ENCODE peak calls at places on chromosome 6, in seven cellular contexts. I is breast epithelium, J is NB4, L is tibial nerve, O is stomach, G is lower leg skin, K is spleen. D is an unnamed sample.

GRCh38 chr6:6002005-6002808 is 4.5 kb downstream of the NRN1 start:
- DNase-seq in I (no peak), J (no peak), L (no peak), O (no peak), G (no peak), K (no peak), D (no peak)

GRCh38 chr6:11772109-11772830 is 6.3 kb downstream of the ADTRP start:
- DNase-seq in I (no peak), J (peak), L (peak), O (no peak), G (peak), K (no peak), D (no peak)

GRCh38 chr6:79077680-79078056 is 386 bp downstream of the PHIP start:
- DNase-seq in I (peak), J (peak), L (no peak), O (peak), G (no peak), K (no peak), D (no peak)

GRCh38 chr6:102389994-102390393 is 996.5 kb downstream of the GRIK2 start:
- DNase-seq in I (no peak), J (no peak), L (no peak), O (no peak), G (no peak), K (peak), D (no peak)

GRCh38 chr6:168871535-168872106 is 382.0 kb downstream of the THBS2 start:
- DNase-seq in I (no peak), J (no peak), L (no peak), O (peak), G (no peak), K (no peak), D (no peak)

GRCh38 chr6:121365499-121366183 is 31.4 kb upstream of the TBC1D32 start:
- DNase-seq in I (no peak), J (no peak), L (no peak), O (no peak), G (no peak), K (no peak), D (no peak)

GRCh38 chr6:145669627-145670034 is 65.7 kb downstream of the EPM2A start:
- DNase-seq in I (no peak), J (no peak), L (no peak), O (no peak), G (no peak), K (no peak), D (no peak)

GRCh38 chr6:134539865-134540323 is 222.0 kb upstream of the SGK1 start:
- DNase-seq in I (no peak), J (peak), L (no peak), O (no peak), G (no peak), K (no peak), D (no peak)

GRCh38 chr6:2230659-2231277 is 14.6 kb downstream of the GMDS start:
- DNase-seq in I (no peak), J (no peak), L (no peak), O (no peak), G (no peak), K (no peak), D (no peak)

GRCh38 chr6:63514488-63515173 is 57.6 kb upstream of the LOC128125822 start:
- DNase-seq in I (no peak), J (no peak), L (no peak), O (no peak), G (no peak), K (no peak), D (no peak)

GRCh38 chr6:84825461-84825860 is 61.1 kb upstream of the TBX18 start:
- DNase-seq in I (no peak), J (peak), L (no peak), O (no peak), G (no peak), K (no peak), D (no peak)

GRCh38 chr6:52303178-52303577 is 18.6 kb upstream of the MCM3 start:
- DNase-seq in I (no peak), J (no peak), L (no peak), O (no peak), G (no peak), K (no peak), D (no peak)

GRCh38 chr6:34839696-34840352 is 47.9 kb downstream of the BLTP3A start:
- DNase-seq in I (no peak), J (no peak), L (no peak), O (no peak), G (no peak), K (no peak), D (no peak)

GRCh38 chr6:307874-308273 is 15.6 kb downstream of the DUSP22 start:
- DNase-seq in I (no peak), J (no peak), L (no peak), O (no peak), G (no peak), K (no peak), D (no peak)

GRCh38 chr6:150527100-150527499 is 72.6 kb upstream of the PLEKHG1 start:
- DNase-seq in I (no peak), J (no peak), L (no peak), O (no peak), G (no peak), K (no peak), D (no peak)

GRCh38 chr6:20564269-20564668 is 30.0 kb downstream of the CDKAL1 start:
- DNase-seq in I (no peak), J (peak), L (no peak), O (no peak), G (no peak), K (no peak), D (no peak)

GRCh38 chr6:118597636-118598035 is 49.5 kb downstream of the PLN start:
- DNase-seq in I (no peak), J (no peak), L (no peak), O (no peak), G (no peak), K (no peak), D (no peak)

GRCh38 chr6:45704056-45704790 is 311.4 kb downstream of the CLIC5 start:
- DNase-seq in I (no peak), J (no peak), L (no peak), O (no peak), G (no peak), K (no peak), D (no peak)

GRCh38 chr6:36095497-36096391 is 34.6 kb upstream of the MAPK13 start:
- DNase-seq in I (no peak), J (no peak), L (no peak), O (peak), G (no peak), K (no peak), D (no peak)
- TF ChIP-seq CTCF in I (no peak), J (no peak), L (no peak), O (no peak), G (peak), K (no peak), D (no peak)

GRCh38 chr6:33711140-33712129 is at the start of gene UQCC2:
- DNase-seq in I (peak), J (peak), L (peak), O (peak), G (peak), K (peak), D (peak)
- TF ChIP-seq POLR2A in I (peak), J (peak), L (peak), O (no peak), G (no peak), K (peak), D (no peak)

DNA sequence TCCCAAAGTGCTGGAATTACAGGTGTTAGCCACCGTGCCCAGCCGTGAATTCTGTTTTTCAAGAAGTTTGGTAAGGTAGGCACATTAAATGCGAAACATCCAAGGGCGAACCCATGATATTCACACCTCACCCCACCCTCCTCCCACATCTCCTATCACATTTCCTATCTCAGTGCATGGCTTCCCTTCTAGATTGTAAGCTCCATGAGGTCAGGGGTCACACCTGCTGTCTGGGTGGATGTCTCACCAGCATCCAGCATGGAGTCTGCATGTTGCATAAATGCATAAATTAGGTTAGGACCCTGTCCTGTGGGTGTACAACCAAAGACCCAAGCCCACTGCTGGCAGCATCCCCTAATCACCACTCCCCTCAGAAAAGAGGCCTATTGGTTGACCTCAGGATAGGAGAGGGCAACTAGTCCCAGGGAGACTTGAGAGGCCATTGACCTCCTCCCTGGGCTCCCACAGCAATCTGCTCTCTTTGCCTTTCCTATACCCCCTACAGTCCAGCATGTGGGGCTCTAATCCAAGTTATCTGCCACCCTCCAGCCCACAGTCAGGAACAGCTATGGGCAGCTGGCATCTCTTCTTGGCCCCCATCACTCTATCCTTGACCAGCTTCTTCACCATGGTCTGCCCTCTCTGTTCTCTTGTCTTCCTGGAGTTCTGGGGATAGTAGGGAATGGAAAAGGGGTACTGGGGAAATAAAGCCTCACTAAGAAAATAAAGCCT is 4.2 kb downstream of the PRRT1 start:
- DNase-seq in I (no peak), J (peak), L (no peak), O (no peak), G (no peak), K (peak), D (no peak)
- TF ChIP-seq CTCF in I (no peak), J (peak), L (no peak), O (no peak), G (no peak), K (no peak), D (no peak)

GRCh38 chr6:32168807-32169206 is 4.4 kb downstream of the EGFL8 start:
- DNase-seq in I (no peak), J (no peak), L (no peak), O (no peak), G (no peak), K (no peak), D (no peak)
- TF ChIP-seq POLR2A in I (no peak), J (no peak), L (no peak), O (no peak), G (no peak), K (no peak), D (no peak)

GRCh38 chr6:43885399-43886066 is 115.5 kb downstream of the VEGFA start:
- DNase-seq in I (no peak), J (no peak), L (no peak), O (no peak), G (no peak), K (no peak), D (no peak)
- TF ChIP-seq CTCF in I (no peak), J (peak), L (no peak), O (no peak), G (no peak), K (no peak), D (no peak)

DNA sequence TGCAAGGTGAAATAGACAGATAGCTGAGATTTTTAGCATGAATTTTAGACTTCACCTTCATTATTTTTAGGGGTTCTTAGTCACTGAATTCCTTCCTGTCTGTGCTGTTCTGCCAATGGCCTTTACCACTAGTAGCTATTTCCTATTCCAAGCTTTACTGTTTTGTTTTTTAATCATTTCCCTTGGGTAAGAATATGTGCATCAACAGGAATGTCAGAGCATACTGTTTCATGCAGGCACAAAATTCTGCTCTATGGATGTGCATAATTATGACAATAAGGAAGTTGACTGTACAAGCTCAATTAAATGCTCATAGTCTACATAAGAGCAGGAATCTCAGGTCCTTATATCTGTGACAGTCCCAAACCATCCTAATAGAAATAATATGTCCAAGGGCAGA is 5.0 kb downstream of the TNFAIP3 start:
- DNase-seq in I (no peak), J (no peak), L (no peak), O (no peak), G (no peak), K (no peak), D (no peak)
- TF ChIP-seq POLR2A in I (no peak), J (no peak), L (no peak), O (no peak), G (no peak), K (no peak), D (no peak)

DNA sequence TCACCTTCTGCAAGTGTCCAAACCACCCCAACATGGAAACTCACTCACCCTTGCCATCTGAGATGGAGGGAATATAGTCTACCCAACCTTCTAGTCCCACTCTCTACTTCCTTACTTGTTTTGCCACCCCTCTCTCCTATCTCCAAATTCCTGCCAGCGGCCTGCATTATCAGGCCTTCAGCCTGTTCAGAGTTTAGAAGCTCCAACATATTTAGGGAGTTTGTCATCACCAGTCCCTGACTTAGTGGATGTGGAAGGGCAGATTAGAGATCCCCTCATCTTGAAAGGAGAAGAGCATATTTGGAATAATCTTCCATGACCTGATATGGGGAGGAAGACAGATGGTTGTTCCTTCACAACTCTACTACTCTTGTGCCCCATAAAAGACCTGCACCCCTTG is 281.4 kb upstream of the MAP3K7 start:
- DNase-seq in I (no peak), J (no peak), L (no peak), O (no peak), G (no peak), K (no peak), D (no peak)
- TF ChIP-seq CTCF in I (no peak), J (no peak), L (no peak), O (no peak), G (no peak), K (no peak), D (no peak)